ENCODE peak calls at places on chromosomes 11 and 22, in eight cellular contexts. One of them, this sample, is unnamed.

GRCh38 chr11:68267881-68268240 is 3.9 kb downstream of the C11orf24 start:
- DNase-seq in LoVo: no peak
- DNase-seq in COLO829: no peak
- DNase-seq in stimulated activated CD4-positive, alpha-beta T cell treated with anti-CD3 and anti-CD28 coated beads, Interleukin-4, amount 100 ng/mL, for 4 hours: no peak
- DNase-seq in gastrocnemius medialis: no peak
- DNase-seq in colonic mucosa: no peak
- DNase-seq in aorta: no peak
- DNase-seq in neural progenitor cell: no peak
- DNase-seq in this sample: no peak

GRCh38 chr11:107140988-107141387 is 122.7 kb upstream of the GUCY1A2 start:
- DNase-seq in LoVo: no peak
- DNase-seq in COLO829: no peak
- DNase-seq in stimulated activated CD4-positive, alpha-beta T cell treated with anti-CD3 and anti-CD28 coated beads, Interleukin-4, amount 100 ng/mL, for 4 hours: no peak
- DNase-seq in gastrocnemius medialis: no peak
- DNase-seq in colonic mucosa: no peak
- DNase-seq in aorta: no peak
- DNase-seq in neural progenitor cell: no peak
- DNase-seq in this sample: no peak

GRCh38 chr11:36376315-36376887 is 80.3 kb downstream of the PRR5L start:
- DNase-seq in LoVo: peak; percentile 61
- DNase-seq in COLO829: no peak
- DNase-seq in stimulated activated CD4-positive, alpha-beta T cell treated with anti-CD3 and anti-CD28 coated beads, Interleukin-4, amount 100 ng/mL, for 4 hours: peak; percentile 6
- DNase-seq in gastrocnemius medialis: no peak
- DNase-seq in colonic mucosa: peak; percentile 82
- DNase-seq in aorta: peak; percentile 66
- DNase-seq in neural progenitor cell: peak; percentile 72
- DNase-seq in this sample: no peak

GRCh38 chr11:122882809-122883681 is 486 bp downstream of the JHY start:
- DNase-seq in LoVo: peak; percentile 62
- DNase-seq in COLO829: peak; percentile 41
- DNase-seq in stimulated activated CD4-positive, alpha-beta T cell treated with anti-CD3 and anti-CD28 coated beads, Interleukin-4, amount 100 ng/mL, for 4 hours: peak; percentile 48
- DNase-seq in gastrocnemius medialis: peak; percentile 4
- DNase-seq in colonic mucosa: peak; percentile 54
- DNase-seq in aorta: peak; percentile 75
- DNase-seq in neural progenitor cell: peak; percentile 80
- DNase-seq in this sample: peak; percentile 49

GRCh38 chr22:42688241-42688913 is 32.3 kb downstream of the A4GALT start:
- DNase-seq in LoVo: no peak
- DNase-seq in COLO829: peak; percentile 86
- DNase-seq in stimulated activated CD4-positive, alpha-beta T cell treated with anti-CD3 and anti-CD28 coated beads, Interleukin-4, amount 100 ng/mL, for 4 hours: no peak
- DNase-seq in gastrocnemius medialis: peak; percentile 95
- DNase-seq in colonic mucosa: peak; percentile 73
- DNase-seq in aorta: peak; percentile 91
- DNase-seq in neural progenitor cell: peak; percentile 58
- DNase-seq in this sample: peak; percentile 42

GRCh38 chr11:83583953-83584352 is 297.8 kb upstream of the CCDC90B start:
- DNase-seq in LoVo: no peak
- DNase-seq in COLO829: no peak
- DNase-seq in stimulated activated CD4-positive, alpha-beta T cell treated with anti-CD3 and anti-CD28 coated beads, Interleukin-4, amount 100 ng/mL, for 4 hours: no peak
- DNase-seq in gastrocnemius medialis: no peak
- DNase-seq in colonic mucosa: no peak
- DNase-seq in aorta: no peak
- DNase-seq in neural progenitor cell: no peak
- DNase-seq in this sample: no peak

GRCh38 chr11:73233704-73234402 is 15.8 kb downstream of the P2RY2 start:
- DNase-seq in LoVo: no peak
- DNase-seq in COLO829: no peak
- DNase-seq in stimulated activated CD4-positive, alpha-beta T cell treated with anti-CD3 and anti-CD28 coated beads, Interleukin-4, amount 100 ng/mL, for 4 hours: no peak
- DNase-seq in gastrocnemius medialis: no peak
- DNase-seq in colonic mucosa: no peak
- DNase-seq in aorta: peak; percentile 30
- DNase-seq in neural progenitor cell: no peak
- DNase-seq in this sample: no peak

GRCh38 chr11:95490625-95491024 is 259.6 kb upstream of the SESN3 start:
- DNase-seq in LoVo: no peak
- DNase-seq in COLO829: no peak
- DNase-seq in stimulated activated CD4-positive, alpha-beta T cell treated with anti-CD3 and anti-CD28 coated beads, Interleukin-4, amount 100 ng/mL, for 4 hours: no peak
- DNase-seq in gastrocnemius medialis: no peak
- DNase-seq in colonic mucosa: no peak
- DNase-seq in aorta: no peak
- DNase-seq in neural progenitor cell: no peak
- DNase-seq in this sample: no peak

GRCh38 chr11:58742981-58743880 is 11.5 kb upstream of the GLYAT start:
- DNase-seq in LoVo: no peak
- DNase-seq in COLO829: no peak
- DNase-seq in stimulated activated CD4-positive, alpha-beta T cell treated with anti-CD3 and anti-CD28 coated beads, Interleukin-4, amount 100 ng/mL, for 4 hours: no peak
- DNase-seq in gastrocnemius medialis: no peak
- DNase-seq in colonic mucosa: no peak
- DNase-seq in aorta: no peak
- DNase-seq in neural progenitor cell: no peak
- DNase-seq in this sample: no peak

GRCh38 chr11:92865352-92865751 is 104.1 kb upstream of the MTNR1B start:
- DNase-seq in LoVo: no peak
- DNase-seq in COLO829: no peak
- DNase-seq in stimulated activated CD4-positive, alpha-beta T cell treated with anti-CD3 and anti-CD28 coated beads, Interleukin-4, amount 100 ng/mL, for 4 hours: no peak
- DNase-seq in gastrocnemius medialis: no peak
- DNase-seq in colonic mucosa: no peak
- DNase-seq in aorta: peak; percentile 59
- DNase-seq in neural progenitor cell: no peak
- DNase-seq in this sample: no peak

GRCh38 chr11:17697175-17697949 is 22.0 kb upstream of the MYOD1 start:
- DNase-seq in LoVo: no peak
- DNase-seq in COLO829: no peak
- DNase-seq in stimulated activated CD4-positive, alpha-beta T cell treated with anti-CD3 and anti-CD28 coated beads, Interleukin-4, amount 100 ng/mL, for 4 hours: no peak
- DNase-seq in gastrocnemius medialis: peak; percentile 77
- DNase-seq in colonic mucosa: no peak
- DNase-seq in aorta: no peak
- DNase-seq in neural progenitor cell: no peak
- DNase-seq in this sample: no peak

GRCh38 chr11:24064309-24064903 is 432.4 kb upstream of the LUZP2 start:
- DNase-seq in LoVo: no peak
- DNase-seq in COLO829: peak; percentile 59
- DNase-seq in stimulated activated CD4-positive, alpha-beta T cell treated with anti-CD3 and anti-CD28 coated beads, Interleukin-4, amount 100 ng/mL, for 4 hours: no peak
- DNase-seq in gastrocnemius medialis: no peak
- DNase-seq in colonic mucosa: no peak
- DNase-seq in aorta: no peak
- DNase-seq in neural progenitor cell: peak; percentile 79
- DNase-seq in this sample: no peak

This sample was measured in foreskin melanocyte.